ENCODE peak calls at places on chromosome 9, in six cellular contexts. U, I, F, Q, Z and O are unnamed samples.

GRCh38 chr9:130847306-130848217 is 12.5 kb downstream of the ABL1 start:
- DNase-seq in U (peak), I (peak), F (no peak), Q (no peak), Z (peak), O (no peak)

GRCh38 chr9:98860871-98861293 is 53.4 kb downstream of the GALNT12 start:
- DNase-seq in U (peak), I (peak), F (no peak), Q (no peak), Z (peak), O (no peak)

GRCh38 chr9:136808075-136808780 is 480 bp downstream of the RABL6 start:
- DNase-seq in U (peak), I (no peak), F (peak), Q (no peak), Z (peak), O (no peak)

GRCh38 chr9:115142502-115143265 is 24.7 kb upstream of the TNC start:
- DNase-seq in U (no peak), I (no peak), F (no peak), Q (no peak), Z (no peak), O (peak)

GRCh38 chr9:120910643-120911042 is 16.0 kb downstream of the TRAF1 start:
- DNase-seq in U (no peak), I (no peak), F (no peak), Q (no peak), Z (no peak), O (no peak)

GRCh38 chr9:137786511-137786920 is 91.1 kb upstream of the CACNA1B start:
- DNase-seq in U (no peak), I (no peak), F (no peak), Q (no peak), Z (no peak), O (no peak)

GRCh38 chr9:116589392-116590354 is 97.4 kb upstream of the TRIM32 start:
- DNase-seq in U (no peak), I (peak), F (no peak), Q (no peak), Z (no peak), O (no peak)

GRCh38 chr9:16203735-16204573 is 651.1 kb downstream of the CCDC171 start:
- DNase-seq in U (no peak), I (peak), F (no peak), Q (no peak), Z (no peak), O (no peak)

GRCh38 chr9:136700959-136701664 is 11.3 kb upstream of the DIPK1B start:
- DNase-seq in U (no peak), I (no peak), F (peak), Q (peak), Z (no peak), O (no peak)

GRCh38 chr9:128600111-128600510 is 47.7 kb downstream of the SPTAN1 start:
- DNase-seq in U (no peak), I (no peak), F (no peak), Q (no peak), Z (no peak), O (no peak)

GRCh38 chr9:130241198-130241535 is 24.4 kb upstream of the HMCN2 start:
- DNase-seq in U (no peak), I (no peak), F (no peak), Q (no peak), Z (no peak), O (no peak)

GRCh38 chr9:16426716-16427115 is 443.8 kb downstream of the BNC2 start:
- DNase-seq in U (no peak), I (no peak), F (no peak), Q (no peak), Z (no peak), O (no peak)

GRCh38 chr9:69573666-69574456 is 98.3 kb downstream of the APBA1 start:
- DNase-seq in U (peak), I (peak), F (no peak), Q (no peak), Z (no peak), O (no peak)

GRCh38 chr9:99822096-99822595 is 461 bp downstream of the NR4A3 start:
- DNase-seq in U (peak), I (no peak), F (no peak), Q (no peak), Z (no peak), O (no peak)

GRCh38 chr9:111050819-111051218 is 12.5 kb upstream of the LPAR1 start:
- DNase-seq in U (peak), I (peak), F (no peak), Q (no peak), Z (no peak), O (no peak)

GRCh38 chr9:3732077-3733038 is 206.6 kb upstream of the RFX3 start:
- DNase-seq in U (peak), I (peak), F (peak), Q (peak), Z (no peak), O (no peak)

GRCh38 chr9:124465736-124466135 is 15.5 kb downstream of the ADGRD2 start:
- DNase-seq in U (no peak), I (no peak), F (no peak), Q (no peak), Z (no peak), O (no peak)

GRCh38 chr9:4366649-4367330 is 66.9 kb upstream of the GLIS3 start:
- DNase-seq in U (peak), I (peak), F (peak), Q (peak), Z (no peak), O (peak)